ENCODE peak calls at places on chromosomes 11 and 22, in four cellular contexts. D is H1, B is K562, W is GM12878. Y is an unnamed sample.
A peak's percentile ranks its signal among the peaks of the same experiment; 100 is the strongest.

GRCh38 chr11:104254347-104254746 is 90.4 kb upstream of the PDGFD start:
- DNase-seq in D (peak; percentile 65), B (peak; percentile 17), W (no peak), Y (peak; percentile 46)

GRCh38 chr11:12229450-12230229 is 119.2 kb downstream of the MICAL2 start:
- DNase-seq in D (no peak), B (no peak), W (no peak), Y (no peak)

GRCh38 chr11:130136107-130136506 is 23.5 kb upstream of the ST14 start:
- DNase-seq in D (no peak), B (no peak), W (no peak), Y (no peak)

GRCh38 chr11:35235944-35236666 is 97.1 kb downstream of the CD44 start:
- DNase-seq in D (no peak), B (no peak), W (no peak), Y (peak; percentile 61)

GRCh38 chr22:35191412-35191811 is 65.9 kb upstream of the HMGXB4 start:
- DNase-seq in D (no peak), B (no peak), W (no peak), Y (peak; percentile 12)

GRCh38 chr22:17074648-17075002 is 10.2 kb upstream of the IL17RA start:
- DNase-seq in D (no peak), B (no peak), W (no peak), Y (no peak)

GRCh38 chr11:13462311-13462927 is 603 bp downstream of the BTBD10 start:
- DNase-seq in D (no peak), B (peak; percentile 60), W (no peak), Y (peak; percentile 53)

GRCh38 chr11:74846770-74847169 is 98.1 kb downstream of the RNF169 start:
- DNase-seq in D (no peak), B (no peak), W (no peak), Y (no peak)

GRCh38 chr11:7558046-7558445 is 44.2 kb downstream of the PPFIBP2 start:
- DNase-seq in D (no peak), B (no peak), W (no peak), Y (no peak)

GRCh38 chr11:127651175-127651887 is 650.8 kb upstream of the KIRREL3 start:
- DNase-seq in D (no peak), B (no peak), W (no peak), Y (no peak)

GRCh38 chr11:110755961-110756360 is 43.7 kb upstream of the ARHGAP20 start:
- DNase-seq in D (no peak), B (no peak), W (no peak), Y (no peak)

GRCh38 chr11:81888391-81888790 is 845.3 kb downstream of the FAM181B start:
- DNase-seq in D (no peak), B (no peak), W (no peak), Y (no peak)

GRCh38 chr11:17744151-17744940 is 9.8 kb downstream of the KCNC1 start:
- DNase-seq in D (no peak), B (no peak), W (no peak), Y (no peak)

GRCh38 chr11:117814766-117815261 is 9.7 kb downstream of the FXYD2 start:
- DNase-seq in D (no peak), B (no peak), W (peak; percentile 96), Y (no peak)

GRCh38 chr11:102794382-102794781 is 3.6 kb downstream of the MMP1 start:
- DNase-seq in D (no peak), B (peak; percentile 22), W (no peak), Y (peak; percentile 59)

GRCh38 chr22:18085188-18085587 is 7.4 kb downstream of the PEX26 start:
- DNase-seq in D (no peak), B (no peak), W (no peak), Y (no peak)
- TF ChIP-seq EGR1 in D (no peak), B (no peak), W (no peak), Y (no peak)

GRCh38 chr11:29310016-29310415 is 706.8 kb downstream of the KCNA4 start:
- DNase-seq in D (no peak), B (no peak), W (no peak), Y (no peak)

GRCh38 chr11:29305456-29306232 is 711.2 kb downstream of the KCNA4 start:
- DNase-seq in D (no peak), B (no peak), W (no peak), Y (no peak)

GRCh38 chr11:29306527-29306926 is 710.3 kb downstream of the KCNA4 start:
- DNase-seq in D (no peak), B (no peak), W (no peak), Y (no peak)

GRCh38 chr11:29312817-29313216 is 704.0 kb downstream of the KCNA4 start:
- DNase-seq in D (no peak), B (no peak), W (no peak), Y (no peak)

GRCh38 chr11:29310706-29311342 is 706.0 kb downstream of the KCNA4 start:
- DNase-seq in D (no peak), B (no peak), W (no peak), Y (no peak)
- TF ChIP-seq SP1 in D (no peak), B (no peak), W (no peak), Y (no peak)

GRCh38 chr22:37171662-37172061 is 16.4 kb downstream of the C1QTNF6 start:
- DNase-seq in D (no peak), B (no peak), W (no peak), Y (no peak)
- H3K4me1 ChIP-seq in D (peaks cover 6% of the 10 kb centered on the region), B (no peaks in the 10 kb centered on the region), W (peaks cover 24% of the 10 kb centered on the region), Y (no peaks in the 10 kb centered on the region)

DNA sequence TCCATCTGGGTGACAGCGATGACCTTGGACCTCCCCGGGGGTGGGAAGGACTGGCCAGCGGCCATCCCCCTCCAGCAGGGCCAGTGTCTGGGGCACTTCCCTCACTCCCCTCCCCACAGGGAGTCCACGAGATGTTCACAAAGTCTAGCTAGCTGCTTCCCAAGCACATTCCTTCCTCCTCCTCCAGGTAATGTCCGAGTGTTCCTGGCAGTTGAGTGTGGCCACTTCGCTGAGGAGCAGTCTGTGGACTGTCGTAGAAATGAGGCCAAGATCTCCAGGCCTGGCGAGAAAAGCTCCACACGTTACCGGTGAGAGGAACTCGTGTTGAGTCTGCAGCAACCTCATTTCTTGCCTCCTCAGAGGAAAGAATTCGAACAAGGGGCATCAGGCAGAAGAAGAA is 425.5 kb downstream of the BRD1 start:
- DNase-seq in D (no peak), B (no peak), W (no peak), Y (no peak)
- TF ChIP-seq EGR1 in D (no peak), B (no peak), W (no peak), Y (no peak)

GRCh38 chr11:45653277-45653676 is 12.1 kb downstream of the CHST1 start:
- DNase-seq in D (no peak), B (no peak), W (no peak), Y (no peak)

GRCh38 chr11:45654242-45654641 is 11.2 kb downstream of the CHST1 start:
- DNase-seq in D (no peak), B (no peak), W (no peak), Y (no peak)

GRCh38 chr11:45651841-45652745 is 13.3 kb downstream of the CHST1 start:
- DNase-seq in D (no peak), B (no peak), W (no peak), Y (no peak)

GRCh38 chr11:45651156-45651555 is 14.3 kb downstream of the CHST1 start:
- DNase-seq in D (no peak), B (no peak), W (no peak), Y (no peak)

DNA sequence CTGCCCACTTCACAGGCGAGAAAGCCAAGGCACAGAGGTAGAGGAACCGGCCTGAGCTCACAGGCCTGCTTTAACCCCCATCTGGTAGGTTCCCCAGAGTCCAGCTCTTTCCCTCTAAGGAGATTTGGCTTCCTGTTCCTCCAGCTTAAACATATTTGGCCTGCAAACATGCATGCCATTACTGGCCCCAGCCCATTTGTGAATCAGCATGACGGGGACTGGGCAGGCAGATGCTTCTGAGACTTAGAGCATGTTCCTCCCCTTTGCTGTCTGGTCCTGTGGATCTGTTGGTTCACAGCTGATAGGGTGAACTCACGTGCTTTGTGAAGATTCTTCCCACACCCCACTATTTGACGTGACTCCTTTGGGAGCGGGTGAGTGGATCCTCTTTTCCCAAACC is 12.6 kb downstream of the CHST1 start:
- DNase-seq in D (no peak), B (no peak), W (no peak), Y (no peak)
- TF ChIP-seq SP1 in D (no peak), B (no peak), W (no peak), Y (no peak)

DNA sequence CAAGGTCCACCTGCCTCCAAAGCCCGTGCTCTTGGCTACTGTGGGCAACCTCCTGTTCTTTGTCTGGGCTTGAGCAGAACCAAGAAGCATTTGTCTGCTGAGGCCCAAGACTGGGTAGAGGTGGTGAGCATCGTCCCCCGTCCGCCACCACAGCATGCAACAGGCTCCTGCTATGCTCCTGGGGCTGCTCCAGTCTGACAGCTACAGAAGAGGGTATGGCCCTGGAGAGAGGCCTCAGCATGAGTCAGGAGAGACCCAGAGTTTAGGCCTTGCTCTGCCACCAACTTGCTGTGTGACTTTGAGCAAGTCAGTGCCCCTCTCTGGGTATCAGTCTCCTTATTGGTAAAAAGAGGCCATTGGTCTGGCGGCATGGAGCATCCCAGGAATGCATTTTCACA is 91.2 kb downstream of the TP53I11 start:
- DNase-seq in D (no peak), B (no peak), W (no peak), Y (no peak)
- H3K4me1 ChIP-seq in D (peaks cover 47% of the 10 kb centered on the region), B (peaks cover 6% of the 10 kb centered on the region), W (peaks cover 15% of the 10 kb centered on the region), Y (peaks cover 14% of the 10 kb centered on the region)

DNA sequence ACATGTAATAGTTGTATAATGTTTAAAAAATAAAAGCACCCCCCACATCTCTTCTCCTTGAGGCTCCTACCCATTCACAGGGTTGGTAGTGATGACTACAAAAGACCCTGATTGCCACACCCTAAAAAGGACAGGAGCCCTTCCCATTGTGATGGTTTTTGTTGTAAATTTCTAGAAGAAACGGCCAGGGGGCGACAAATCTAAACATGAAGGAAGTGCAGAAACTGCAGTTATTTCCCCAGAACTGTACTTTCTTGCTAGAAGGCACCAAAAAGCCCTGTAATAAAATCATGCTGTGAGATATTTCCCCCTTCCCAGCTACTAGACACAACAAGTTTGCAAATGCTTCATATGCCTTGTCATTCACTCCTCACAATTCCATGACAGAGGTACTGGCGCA is 10.8 kb downstream of the PRR5L start:
- DNase-seq in D (no peak), B (no peak), W (no peak), Y (peak; percentile 27)
- TF ChIP-seq EGR1 in D (no peak), B (no peak), W (no peak), Y (no peak)

GRCh38 chr22:40855104-40855959 is 1.1 kb downstream of the ST13 start:
- DNase-seq in D (no peak), B (no peak), W (no peak), Y (no peak)
- TF ChIP-seq SP1 in D (no peak), B (no peak), W (no peak), Y (no peak)

Y was measured in HCT116.